ENCODE peak calls at places on chromosomes 16 and 17, in four cellular contexts. A, W, I and K are unnamed samples.

GRCh38 chr17:42577140-42577531 is 393 bp downstream of the PSMC3IP start:
- DNase-seq in I (no peak), A (no peak), W (no peak), K (no peak)

GRCh38 chr17:7014995-7015586 is 2.7 kb downstream of the RNASEK start:
- DNase-seq in A (no peak), W (peak; percentile 54), I (no peak), K (no peak)

GRCh38 chr17:66400698-66401097 is 98.3 kb downstream of the PRKCA start:
- DNase-seq in I (no peak), W (no peak), A (no peak), K (no peak)

GRCh38 chr16:67910162-67910561 is 17.1 kb downstream of the PSKH1 start:
- DNase-seq in W (no peak), A (no peak), I (no peak), K (no peak)

GRCh38 chr17:82816358-82816757 is 23.5 kb downstream of the ZNF750 start:
- DNase-seq in A (no peak), W (no peak), I (no peak), K (peak; percentile 14)

GRCh38 chr17:53118948-53119347 is 703.8 kb upstream of the KIF2B start:
- DNase-seq in A (no peak), I (no peak), W (no peak), K (no peak)

GRCh38 chr16:60674241-60674640 is 1362.0 kb downstream of the CDH8 start:
- DNase-seq in A (no peak), I (no peak), W (no peak), K (no peak)

GRCh38 chr17:45923511-45924268 is 29.3 kb downstream of the MAPT start:
- DNase-seq in A (no peak), W (no peak), I (no peak), K (no peak)

GRCh38 chr16:912322-912683 is 58.5 kb downstream of the LMF1 start:
- DNase-seq in W (no peak), I (no peak), A (no peak), K (no peak)

GRCh38 chr17:29378495-29378894 is 11.7 kb upstream of the TAOK1 start:
- DNase-seq in I (no peak), W (no peak), A (no peak), K (peak; percentile 53)

GRCh38 chr17:62744259-62744658 is 63.9 kb downstream of the MARCHF10 start:
- DNase-seq in A (no peak), I (no peak), W (no peak), K (no peak)

GRCh38 chr17:65629234-65629690 is 67.8 kb upstream of the AXIN2 start:
- DNase-seq in W (no peak), I (no peak), A (no peak), K (no peak)

GRCh38 chr17:9389116-9389515 is 186.5 kb downstream of the STX8 start:
- DNase-seq in A (no peak), I (peak; percentile 34), W (peak; percentile 68), K (no peak)

GRCh38 chr17:7579001-7579838 is at the start of gene CD68:
- DNase-seq in I (peak; percentile 72), A (no peak), W (no peak), K (peak; percentile 71)

GRCh38 chr17:36937001-36937960 is at the start of gene LHX1:
- DNase-seq in W (no peak), A (no peak), I (no peak), K (no peak)

GRCh38 chr17:76386966-76387765 is 2.8 kb downstream of the SPHK1 start:
- DNase-seq in W (no peak), A (peak; percentile 21), I (no peak), K (no peak)

GRCh38 chr17:78359216-78359935 is 501 bp downstream of the SOCS3 start:
- DNase-seq in I (no peak), A (peak; percentile 68), W (no peak), K (no peak)

GRCh38 chr16:71337631-71338030 is 20.9 kb upstream of the CALB2 start:
- DNase-seq in W (no peak), I (no peak), A (no peak), K (no peak)

GRCh38 chr16:3952342-3953131 is 72.0 kb upstream of the CREBBP start:
- DNase-seq in I (no peak), A (no peak), W (no peak), K (no peak)

GRCh38 chr16:19284207-19284606 is 1.3 kb upstream of the CLEC19A start:
- DNase-seq in W (no peak), A (no peak), I (no peak), K (no peak)

GRCh38 chr17:4175921-4176802 is 33.2 kb downstream of the CYB5D2 start:
- DNase-seq in A (no peak), I (no peak), W (no peak), K (no peak)

GRCh38 chr16:7405166-7405565 is 72.5 kb downstream of the RBFOX1 start:
- DNase-seq in A (no peak), W (no peak), I (no peak), K (no peak)

GRCh38 chr16:85373741-85374570 is 239.2 kb upstream of the GSE1 start:
- DNase-seq in A (no peak), I (no peak), W (no peak), K (no peak)

GRCh38 chr17:71757156-71757555 is 363.7 kb upstream of the SOX9 start:
- DNase-seq in I (no peak), W (no peak), A (no peak), K (no peak)

GRCh38 chr17:16377804-16378400 is 3.0 kb upstream of the UBB start:
- DNase-seq in W (no peak), I (no peak), A (no peak), K (no peak)

GRCh38 chr16:86880316-86881117 is 302.2 kb downstream of the FOXL1 start:
- DNase-seq in A (no peak), W (no peak), I (no peak), K (no peak)

GRCh38 chr17:81094224-81094743 is 59.3 kb downstream of the BAIAP2 start:
- DNase-seq in W (no peak), I (no peak), A (no peak), K (no peak)

GRCh38 chr17:81097134-81097942 is 62.4 kb downstream of the BAIAP2 start:
- DNase-seq in I (no peak), W (no peak), A (peak; percentile 88), K (no peak)

GRCh38 chr17:81094744-81095607 is 60.0 kb downstream of the BAIAP2 start:
- DNase-seq in W (peak; percentile 21), I (no peak), A (peak; percentile 77), K (peak; percentile 88)

GRCh38 chr17:81096741-81097133 is 61.8 kb downstream of the BAIAP2 start:
- DNase-seq in I (no peak), A (no peak), W (no peak), K (no peak)

GRCh38 chr17:81095608-81095888 is 60.6 kb downstream of the BAIAP2 start:
- DNase-seq in W (no peak), I (no peak), A (no peak), K (no peak)
- TF ChIP-seq SPI1 in W (no peak), I (no peak), A (no peak), K (no peak)

GRCh38 chr16:46896314-46896968 is 12.3 kb downstream of the GPT2 start:
- DNase-seq in I (no peak), A (no peak), W (no peak), K (no peak)
- TF ChIP-seq POLR2AphosphoS5 in I (no peak), A (no peak), W (no peak), K (no peak)

GRCh38 chr16:57480127-57480753 is 6.1 kb downstream of the DOK4 start:
- DNase-seq in W (no peak), I (no peak), A (peak; percentile 80), K (no peak)

GRCh38 chr16:57479422-57480126 is 6.7 kb downstream of the DOK4 start:
- DNase-seq in W (no peak), I (no peak), A (no peak), K (no peak)

GRCh38 chr16:57480754-57481230 is 5.5 kb downstream of the DOK4 start:
- DNase-seq in W (no peak), I (no peak), A (no peak), K (no peak)

GRCh38 chr16:57482845-57483545 is 3.3 kb downstream of the DOK4 start:
- DNase-seq in I (no peak), A (no peak), W (no peak), K (no peak)

DNA sequence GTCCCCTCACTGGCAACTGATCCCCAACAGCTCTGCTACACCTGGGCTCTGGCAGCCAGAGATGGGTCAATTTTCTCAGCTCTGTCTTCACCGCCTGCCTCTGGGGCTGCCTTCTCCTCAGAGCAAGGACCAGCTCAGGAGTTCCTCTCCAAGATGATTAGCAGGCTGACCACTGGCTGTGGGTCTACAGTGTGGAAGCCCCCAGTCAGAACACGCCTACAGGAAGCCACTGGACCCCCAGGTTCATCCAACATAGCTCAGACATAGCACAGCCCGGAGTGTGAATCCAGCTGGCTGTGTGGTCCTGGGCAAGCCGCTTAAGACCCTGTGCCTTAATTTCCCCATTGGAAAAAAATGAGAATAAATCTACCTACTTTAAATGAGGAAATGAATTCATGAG is 4.9 kb downstream of the DOK4 start:
- DNase-seq in I (no peak), W (no peak), A (no peak), K (no peak)
- TF ChIP-seq SPI1 in I (no peak), W (no peak), A (no peak), K (no peak)

GRCh38 chr16:82530883-82531282 is 95.9 kb upstream of the CDH13 start:
- DNase-seq in A (no peak), W (no peak), I (no peak), K (no peak)

GRCh38 chr16:82533161-82533560 is 93.6 kb upstream of the CDH13 start:
- DNase-seq in I (no peak), W (no peak), A (no peak), K (no peak)

GRCh38 chr16:82535262-82535661 is 91.5 kb upstream of the CDH13 start:
- DNase-seq in W (no peak), A (no peak), I (no peak), K (no peak)
- TF ChIP-seq POLR2AphosphoS5 in W (no peak), A (no peak), I (no peak), K (no peak)

DNA sequence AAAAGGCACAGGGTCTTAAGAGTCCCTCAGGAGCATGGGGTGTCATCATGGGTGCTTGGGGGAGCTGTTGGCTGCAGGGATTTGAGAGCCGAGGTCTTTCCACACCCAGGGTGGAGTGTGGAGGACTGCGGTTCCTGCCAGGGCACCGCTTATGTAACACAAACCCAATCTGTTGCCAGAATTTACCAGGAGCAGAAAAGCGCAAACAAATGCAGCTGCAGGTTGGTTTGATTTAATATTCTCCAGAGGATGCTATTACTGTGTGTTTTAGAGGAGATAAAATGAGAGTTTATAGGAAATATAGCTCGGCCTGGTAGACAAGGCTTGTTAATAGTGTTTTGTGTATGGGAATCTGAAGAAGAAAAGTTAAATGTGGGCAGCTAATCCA is 174.5 kb downstream of the KATNIP start:
- DNase-seq in W (no peak), A (no peak), I (no peak), K (no peak)
- TF ChIP-seq SPI1 in W (no peak), A (no peak), I (no peak), K (no peak)